ENCODE peak calls at places on chromosomes 1 and 21, in four cellular contexts. V is K562, I is H1, Z is GM12878. X is an unnamed sample.

GRCh38 chr21:42533306-42533962 is 19.8 kb downstream of the SLC37A1 start:
- DNase-seq in V (no peak), I (no peak), Z (no peak), X (no peak)

GRCh38 chr1:109193653-109194590 is 19.8 kb upstream of the SARS1 start:
- DNase-seq in V (peak), I (no peak), Z (peak), X (peak)

GRCh38 chr21:25420831-25421230 is 186.4 kb downstream of the MRPL39 start:
- DNase-seq in V (no peak), I (no peak), Z (no peak), X (no peak)

GRCh38 chr1:104671684-104672353 is 922.1 kb downstream of the AMY1C start:
- DNase-seq in V (no peak), I (no peak), Z (no peak), X (no peak)

GRCh38 chr1:30920827-30921226 is 12.3 kb upstream of the SDC3 start:
- DNase-seq in V (no peak), I (no peak), Z (no peak), X (no peak)

GRCh38 chr21:41008971-41009370 is 159.0 kb upstream of the BACE2 start:
- DNase-seq in V (no peak), I (no peak), Z (no peak), X (no peak)

GRCh38 chr1:203556047-203556851 is 62.3 kb downstream of the OPTC start:
- DNase-seq in V (no peak), I (no peak), Z (no peak), X (peak)

GRCh38 chr1:90558754-90559378 is 158.2 kb downstream of the BARHL2 start:
- DNase-seq in V (no peak), I (no peak), Z (no peak), X (no peak)

GRCh38 chr21:37619464-37619974 is 252.9 kb downstream of the DYRK1A start:
- DNase-seq in V (no peak), I (no peak), Z (no peak), X (no peak)

GRCh38 chr21:38930838-38931237 is 125.1 kb downstream of the ETS2 start:
- DNase-seq in V (no peak), I (no peak), Z (no peak), X (no peak)

GRCh38 chr1:178628637-178629548 is 96.2 kb upstream of the RALGPS2 start:
- DNase-seq in V (no peak), I (no peak), Z (no peak), X (no peak)

GRCh38 chr1:22366346-22366745 is 85.3 kb upstream of the ZBTB40 start:
- DNase-seq in V (no peak), I (no peak), Z (no peak), X (no peak)

GRCh38 chr1:4657244-4657789 is 2.9 kb downstream of the AJAP1 start:
- DNase-seq in V (no peak), I (no peak), Z (no peak), X (no peak)
- TF ChIP-seq NRF1 in V (no peak), I (no peak), Z (no peak), X (no peak)

GRCh38 chr1:156705918-156706646 is 699 bp upstream of the CRABP2 start:
- DNase-seq in V (peak), I (peak), Z (no peak), X (peak)
- TF ChIP-seq NRF1 in V (peak), I (no peak), Z (no peak), X (no peak)

DNA sequence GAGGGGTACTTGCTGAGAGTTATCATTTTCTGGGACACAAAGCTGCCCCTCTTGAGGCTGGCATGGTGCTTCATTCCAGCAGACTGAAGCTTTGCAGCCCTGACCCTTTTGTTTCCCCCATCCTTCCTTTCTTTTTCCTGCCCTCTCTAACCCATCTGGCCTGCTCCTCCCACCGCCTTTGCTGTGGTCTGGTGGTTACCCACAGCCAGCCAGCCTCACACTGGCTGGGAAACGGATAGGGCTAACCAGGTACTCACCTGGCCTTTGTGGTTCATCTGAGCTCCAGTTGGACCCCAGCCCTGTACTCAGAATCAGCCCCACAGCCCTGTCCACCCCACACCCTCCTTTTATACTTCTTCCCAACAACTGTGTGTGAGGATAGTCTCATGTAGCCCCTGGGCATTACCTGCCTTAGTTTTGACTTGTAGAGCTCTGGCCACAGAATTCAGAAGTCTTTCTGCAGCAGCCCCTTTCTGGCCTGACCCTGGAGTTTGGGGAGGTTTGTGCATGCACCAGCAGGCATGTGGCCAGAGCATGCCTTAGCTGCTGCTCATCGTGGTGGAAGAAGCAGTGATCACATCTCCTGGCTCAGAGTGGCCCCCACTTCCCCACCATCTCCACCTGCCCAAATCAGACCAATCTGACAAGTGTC is 138.0 kb downstream of the TRABD2B start:
- DNase-seq in V (no peak), I (no peak), Z (no peak), X (no peak)
- TF ChIP-seq NRF1 in V (no peak), I (no peak), Z (no peak), X (no peak)

GRCh38 chr1:77889240-77889637 is 815 bp downstream of the NEXN start:
- DNase-seq in V (peak), I (no peak), Z (no peak), X (no peak)
- TF ChIP-seq NRF1 in V (no peak), I (no peak), Z (no peak), X (no peak)